ENCODE peak calls at places on chromosome 12, in six cellular contexts. G, Q, D, M, W and H are unnamed samples.

GRCh38 chr12:39620664-39621658 is 1.4 kb upstream of the ABCD2 start:
- DNase-seq in M (peak; percentile 49), Q (peak; percentile 35), G (no peak), W (no peak), D (no peak), H (peak; percentile 47)

GRCh38 chr12:123109319-123109772 is 41.5 kb downstream of the PITPNM2 start:
- DNase-seq in W (no peak), G (no peak), Q (peak; percentile 67), D (no peak), M (no peak), H (no peak)

GRCh38 chr12:51390457-51391046 is 654 bp downstream of the GALNT6 start:
- DNase-seq in M (no peak), W (no peak), G (peak; percentile 56), D (no peak), Q (no peak), H (no peak)

GRCh38 chr12:104741072-104741471 is 217.0 kb downstream of the SLC41A2 start:
- DNase-seq in M (no peak), Q (peak; percentile 53), G (no peak), D (no peak), W (no peak), H (no peak)

GRCh38 chr12:88944403-88944802 is 364.1 kb upstream of the KITLG start:
- DNase-seq in W (no peak), Q (no peak), M (no peak), D (no peak), G (no peak), H (no peak)

GRCh38 chr12:28497889-28498411 is 307.7 kb downstream of the CCDC91 start:
- DNase-seq in D (no peak), W (no peak), M (no peak), G (no peak), Q (no peak), H (no peak)

GRCh38 chr12:13094349-13094748 is 9.1 kb downstream of the GSG1 start:
- DNase-seq in G (no peak), Q (no peak), W (no peak), M (no peak), D (no peak), H (no peak)

GRCh38 chr12:121805171-121805687 is 1.4 kb downstream of the SETD1B start:
- DNase-seq in D (no peak), M (peak; percentile 53), W (no peak), Q (no peak), G (no peak), H (peak; percentile 35)

GRCh38 chr12:1620093-1620492 is 8.9 kb upstream of the WNT5B start:
- DNase-seq in Q (no peak), M (no peak), G (no peak), D (no peak), W (no peak), H (no peak)

DNA sequence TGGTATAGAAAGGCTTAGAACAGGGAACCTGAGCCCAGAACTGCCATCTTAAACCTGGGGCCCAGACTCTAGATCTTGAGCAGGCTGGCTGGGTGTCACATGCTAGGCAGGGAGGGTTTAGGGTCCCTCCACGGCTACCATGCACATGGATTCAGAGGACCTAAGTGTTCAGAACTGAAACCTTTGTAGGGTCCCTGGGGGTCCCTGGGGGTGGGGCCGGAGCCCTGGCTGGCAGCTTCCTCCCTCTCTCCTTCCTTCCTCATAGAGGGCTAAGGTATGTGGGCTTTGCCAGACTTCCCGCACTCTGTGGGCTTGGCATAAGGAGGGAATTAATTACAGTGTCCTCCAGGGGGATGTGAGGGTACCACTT is 4.6 kb upstream of the ZNF385A start:
- DNase-seq in Q (no peak), G (no peak), D (no peak), M (no peak), W (no peak), H (no peak)
- H3K4me1 ChIP-seq in Q (no peaks in the 10 kb centered on the region), G (no peaks in the 10 kb centered on the region), D (peaks cover 48% of the 10 kb centered on the region), M (peaks cover 59% of the 10 kb centered on the region), W (peaks cover 22% of the 10 kb centered on the region), H (peaks cover 34% of the 10 kb centered on the region)

GRCh38 chr12:108374596-108375320 is 35.6 kb upstream of the CMKLR1 start:
- DNase-seq in Q (no peak), G (no peak), W (no peak), M (no peak), D (no peak), H (no peak)
- H3K9me3 ChIP-seq in Q (peaks cover 4% of the 10 kb centered on the region), G (peaks cover 5% of the 10 kb centered on the region), W (no peaks in the 10 kb centered on the region), M (peaks cover 4% of the 10 kb centered on the region), D (no peaks in the 10 kb centered on the region), H (no peaks in the 10 kb centered on the region)

DNA sequence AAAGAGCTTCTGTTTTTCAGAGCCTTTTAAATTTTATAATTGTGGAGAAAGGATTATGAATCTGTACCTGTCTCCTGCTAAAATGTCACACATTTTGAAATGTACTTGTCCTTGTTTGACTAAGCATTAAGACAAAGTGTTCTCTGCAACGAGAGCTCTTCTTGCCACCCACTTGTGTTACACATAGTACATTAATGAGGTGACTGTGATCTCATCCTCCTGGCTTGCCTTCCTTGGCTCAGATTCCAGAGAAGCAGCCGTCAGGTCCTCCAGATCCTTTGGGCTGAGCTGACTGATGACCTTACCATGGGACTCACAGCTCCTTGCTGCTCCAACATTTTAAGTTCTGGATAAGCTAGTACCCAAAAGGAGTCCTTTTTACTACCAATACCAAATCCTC is 81.4 kb downstream of the BBS10 start:
- DNase-seq in G (no peak), W (no peak), Q (peak; percentile 67), M (no peak), D (no peak), H (no peak)
- H3K4me3 ChIP-seq in G (no peak overlapping the region), W (no peak overlapping the region), Q (no peak overlapping the region), M (no peak overlapping the region), D (no peak overlapping the region), H (no peak overlapping the region)

DNA sequence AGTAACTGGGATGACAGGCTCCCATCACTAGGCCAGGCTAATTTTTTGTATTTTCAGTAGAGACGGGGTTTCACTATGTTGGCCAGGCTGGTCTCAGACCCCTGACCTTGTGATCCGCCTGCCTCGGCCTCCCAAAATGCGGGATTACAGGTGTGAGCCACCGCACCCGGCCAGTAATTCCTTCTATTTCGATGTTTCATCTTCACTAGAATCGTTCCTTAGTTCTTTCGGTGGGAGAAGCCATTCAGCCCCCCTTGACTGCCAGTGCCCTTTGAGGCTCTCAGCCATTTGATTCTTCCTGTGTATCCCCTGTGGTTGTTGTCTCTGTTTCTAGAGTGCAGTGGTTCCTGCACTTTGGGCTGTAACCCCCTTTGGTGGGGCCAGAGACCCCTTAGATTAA is 174.1 kb downstream of the ETV6 start:
- DNase-seq in M (no peak), G (no peak), D (no peak), W (no peak), Q (no peak), H (no peak)
- H3K4me1 ChIP-seq in M (peaks cover 66% of the 10 kb centered on the region), G (peaks cover 10% of the 10 kb centered on the region), D (peaks cover 33% of the 10 kb centered on the region), W (peaks cover 3% of the 10 kb centered on the region), Q (peaks cover 8% of the 10 kb centered on the region), H (peaks cover 37% of the 10 kb centered on the region)

GRCh38 chr12:133129368-133130037 is 571 bp downstream of the ZNF891 start:
- DNase-seq in W (no peak), M (peak; percentile 44), G (no peak), Q (no peak), D (no peak), H (no peak)
- H3K9me3 ChIP-seq in W (peaks cover 4% of the 10 kb centered on the region), M (peaks cover 62% of the 10 kb centered on the region), G (peaks cover 53% of the 10 kb centered on the region), Q (peaks cover 9% of the 10 kb centered on the region), D (peaks cover 24% of the 10 kb centered on the region), H (peaks cover 19% of the 10 kb centered on the region)

GRCh38 chr12:52879394-52880351 is 25.2 kb downstream of the KRT8 start:
- DNase-seq in G (peak; percentile 85), D (peak; percentile 93), M (peak; percentile 70), Q (peak; percentile 89), W (peak; percentile 94), H (peak; percentile 68)
- H3K4me3 ChIP-seq in G (peak overlapping the region; percentile 52), D (no peak overlapping the region), M (no peak overlapping the region), Q (no peak overlapping the region), W (peak overlapping the region; percentile 18), H (no peak overlapping the region)

GRCh38 chr12:124508323-124509096 is 58.9 kb downstream of the NCOR2 start:
- DNase-seq in D (no peak), W (no peak), Q (no peak), G (no peak), M (no peak), H (no peak)
- H3K4me1 ChIP-seq in D (peaks cover 43% of the 10 kb centered on the region), W (peaks cover 17% of the 10 kb centered on the region), Q (peaks cover 45% of the 10 kb centered on the region), G (peaks cover 7% of the 10 kb centered on the region), M (no peaks in the 10 kb centered on the region), H (peaks cover 5% of the 10 kb centered on the region)

GRCh38 chr12:120137833-120138232 is 21.3 kb upstream of the RAB35 start:
- DNase-seq in M (no peak), W (no peak), D (no peak), G (no peak), Q (peak; percentile 28), H (no peak)
- H3K9me3 ChIP-seq in M (no peaks in the 10 kb centered on the region), W (no peaks in the 10 kb centered on the region), D (no peaks in the 10 kb centered on the region), G (no peaks in the 10 kb centered on the region), Q (no peaks in the 10 kb centered on the region), H (no peaks in the 10 kb centered on the region)

DNA sequence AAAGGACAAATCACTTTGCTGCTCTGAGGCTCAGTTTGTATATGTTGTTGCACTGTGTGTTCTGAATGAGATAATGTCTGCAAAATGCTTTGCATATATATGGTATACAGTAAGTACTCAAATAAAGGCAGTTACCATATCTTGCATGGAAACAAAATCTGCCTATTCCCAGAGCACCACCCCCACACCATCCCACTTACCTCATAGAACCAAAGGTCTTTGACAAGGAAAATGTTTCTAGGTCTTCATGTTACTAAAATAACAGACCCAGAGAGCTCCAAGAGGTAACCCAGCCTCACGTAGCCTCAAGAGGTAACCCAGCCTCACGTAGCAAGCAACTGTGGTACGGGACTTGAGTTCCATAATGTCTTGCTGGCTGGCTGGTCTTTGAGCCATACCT is 71.6 kb upstream of the CMKLR1 start:
- DNase-seq in G (no peak), W (no peak), Q (no peak), D (no peak), M (no peak), H (no peak)
- H3K4me3 ChIP-seq in G (no peak overlapping the region), W (no peak overlapping the region), Q (no peak overlapping the region), D (no peak overlapping the region), M (no peak overlapping the region), H (no peak overlapping the region)